ENCODE peak calls at places on chromosomes 1 and 21, in four cellular contexts. One of them, this sample, is unnamed.

GRCh38 chr1:46086581-46086980 is 45.8 kb downstream of the PIK3R3 start:
- DNase-seq in A549: no peak
- DNase-seq in HepG2: no peak
- DNase-seq in H1: no peak
- DNase-seq in this sample: no peak

GRCh38 chr21:43645414-43645891 is 13.8 kb downstream of the HSF2BP start:
- DNase-seq in HepG2: peak; percentile 58
- DNase-seq in H1: no peak
- DNase-seq in A549: peak; percentile 53
- DNase-seq in this sample: peak; percentile 69

GRCh38 chr1:1435911-1436633 is 582 bp downstream of the VWA1 start:
- DNase-seq in A549: no peak
- DNase-seq in H1: no peak
- DNase-seq in HepG2: no peak
- DNase-seq in this sample: peak; percentile 11

GRCh38 chr1:94048413-94049164 is 72.4 kb downstream of the ABCA4 start:
- DNase-seq in HepG2: peak; percentile 75
- DNase-seq in A549: no peak
- DNase-seq in H1: no peak
- DNase-seq in this sample: no peak

GRCh38 chr21:17482928-17483327 is 29.9 kb upstream of the CXADR start:
- DNase-seq in H1: no peak
- DNase-seq in A549: no peak
- DNase-seq in HepG2: no peak
- DNase-seq in this sample: no peak

GRCh38 chr1:113088972-113089371 is 16.0 kb downstream of the LRIG2 start:
- DNase-seq in HepG2: no peak
- DNase-seq in A549: no peak
- DNase-seq in H1: no peak
- DNase-seq in this sample: no peak

GRCh38 chr1:115874929-115875328 is 34.0 kb upstream of the NHLH2 start:
- DNase-seq in A549: no peak
- DNase-seq in HepG2: no peak
- DNase-seq in H1: no peak
- DNase-seq in this sample: no peak

GRCh38 chr1:30412241-30413110 is 310.9 kb downstream of the MATN1 start:
- DNase-seq in HepG2: no peak
- DNase-seq in H1: no peak
- DNase-seq in A549: no peak
- DNase-seq in this sample: no peak

GRCh38 chr21:34870246-34870645 is 178.9 kb downstream of the RUNX1 start:
- DNase-seq in A549: no peak
- DNase-seq in HepG2: no peak
- DNase-seq in H1: no peak
- DNase-seq in this sample: no peak

GRCh38 chr1:229694053-229694693 is 68.1 kb downstream of the URB2 start:
- DNase-seq in HepG2: no peak
- DNase-seq in H1: no peak
- DNase-seq in A549: no peak
- DNase-seq in this sample: no peak

GRCh38 chr21:23016617-23017016 is 2018.4 kb downstream of the NCAM2 start:
- DNase-seq in HepG2: no peak
- DNase-seq in A549: no peak
- DNase-seq in H1: peak; percentile 15
- DNase-seq in this sample: no peak

GRCh38 chr21:16302851-16303282 is 573.1 kb downstream of the USP25 start:
- DNase-seq in A549: no peak
- DNase-seq in HepG2: no peak
- DNase-seq in H1: no peak
- DNase-seq in this sample: no peak

GRCh38 chr1:234668577-234668955 is 58.6 kb upstream of the IRF2BP2 start:
- DNase-seq in A549: no peak
- DNase-seq in HepG2: no peak
- DNase-seq in H1: no peak
- DNase-seq in this sample: no peak

GRCh38 chr1:52190500-52191252 is 48.8 kb downstream of the ZFYVE9 start:
- DNase-seq in A549: no peak
- DNase-seq in HepG2: no peak
- DNase-seq in H1: no peak
- DNase-seq in this sample: no peak

GRCh38 chr21:40178726-40179125 is 311.5 kb downstream of the PCP4 start:
- DNase-seq in A549: no peak
- DNase-seq in H1: no peak
- DNase-seq in HepG2: no peak
- DNase-seq in this sample: no peak

GRCh38 chr1:50493710-50494109 is 70.5 kb upstream of the DMRTA2 start:
- DNase-seq in H1: no peak
- DNase-seq in HepG2: no peak
- DNase-seq in A549: no peak
- DNase-seq in this sample: no peak

GRCh38 chr1:115474166-115474565 is 136.1 kb upstream of the NGF start:
- DNase-seq in H1: no peak
- DNase-seq in A549: no peak
- DNase-seq in HepG2: no peak
- DNase-seq in this sample: no peak

GRCh38 chr1:211842518-211842917 is 12.0 kb upstream of the LPGAT1 start:
- DNase-seq in HepG2: no peak
- DNase-seq in H1: no peak
- DNase-seq in A549: no peak
- DNase-seq in this sample: no peak

GRCh38 chr1:11531314-11531870 is 52.4 kb downstream of the DISP3 start:
- DNase-seq in A549: no peak
- DNase-seq in HepG2: no peak
- DNase-seq in H1: no peak
- DNase-seq in this sample: no peak

GRCh38 chr1:31733389-31734219 is 29.8 kb upstream of the COL16A1 start:
- DNase-seq in HepG2: no peak
- DNase-seq in H1: no peak
- DNase-seq in A549: no peak
- DNase-seq in this sample: no peak

GRCh38 chr1:196677781-196678509 is 26.1 kb downstream of the CFH start:
- DNase-seq in HepG2: no peak
- DNase-seq in H1: no peak
- DNase-seq in A549: no peak
- DNase-seq in this sample: no peak

GRCh38 chr1:227790868-227791267 is 24.6 kb upstream of the PRSS38 start:
- DNase-seq in A549: no peak
- DNase-seq in HepG2: no peak
- DNase-seq in H1: no peak
- DNase-seq in this sample: no peak

GRCh38 chr1:6392081-6392879 is 1.3 kb downstream of the ACOT7 start:
- DNase-seq in HepG2: peak; percentile 58
- DNase-seq in H1: no peak
- DNase-seq in A549: no peak
- DNase-seq in this sample: no peak

GRCh38 chr1:204573563-204573925 is 57.3 kb downstream of the MDM4 start:
- DNase-seq in H1: no peak
- DNase-seq in HepG2: peak; percentile 29
- DNase-seq in A549: peak; percentile 30
- DNase-seq in this sample: no peak

GRCh38 chr1:156840186-156840585 is 18.7 kb downstream of the INSRR start:
- DNase-seq in A549: no peak
- DNase-seq in H1: no peak
- DNase-seq in HepG2: no peak
- DNase-seq in this sample: no peak

GRCh38 chr1:150551784-150552691 is 2.8 kb downstream of the ADAMTSL4 start:
- DNase-seq in HepG2: peak; percentile 91
- DNase-seq in A549: no peak
- DNase-seq in H1: no peak
- DNase-seq in this sample: peak; percentile 68

GRCh38 chr1:51421961-51422360 is 91.6 kb upstream of the TTC39A start:
- DNase-seq in H1: no peak
- DNase-seq in A549: peak; percentile 29
- DNase-seq in HepG2: peak; percentile 33
- DNase-seq in this sample: peak; percentile 59

GRCh38 chr1:71785470-71785869 is 496.9 kb downstream of the NEGR1 start:
- DNase-seq in HepG2: no peak
- DNase-seq in A549: no peak
- DNase-seq in H1: no peak
- DNase-seq in this sample: no peak

GRCh38 chr1:56617141-56617540 is 28.0 kb upstream of the PRKAA2 start:
- DNase-seq in HepG2: no peak
- DNase-seq in A549: no peak
- DNase-seq in H1: no peak
- DNase-seq in this sample: no peak

GRCh38 chr1:154864189-154864985 is 5.7 kb downstream of the KCNN3 start:
- DNase-seq in A549: no peak
- DNase-seq in H1: no peak
- DNase-seq in HepG2: no peak
- DNase-seq in this sample: no peak

GRCh38 chr1:154862927-154863701 is 7.0 kb downstream of the KCNN3 start:
- DNase-seq in H1: no peak
- DNase-seq in A549: no peak
- DNase-seq in HepG2: no peak
- DNase-seq in this sample: no peak

GRCh38 chr1:154865442-154866256 is 4.4 kb downstream of the KCNN3 start:
- DNase-seq in H1: no peak
- DNase-seq in A549: no peak
- DNase-seq in HepG2: no peak
- DNase-seq in this sample: peak; percentile 54

GRCh38 chr1:154861607-154862094 is 8.4 kb downstream of the KCNN3 start:
- DNase-seq in A549: no peak
- DNase-seq in H1: no peak
- DNase-seq in HepG2: no peak
- DNase-seq in this sample: no peak

DNA sequence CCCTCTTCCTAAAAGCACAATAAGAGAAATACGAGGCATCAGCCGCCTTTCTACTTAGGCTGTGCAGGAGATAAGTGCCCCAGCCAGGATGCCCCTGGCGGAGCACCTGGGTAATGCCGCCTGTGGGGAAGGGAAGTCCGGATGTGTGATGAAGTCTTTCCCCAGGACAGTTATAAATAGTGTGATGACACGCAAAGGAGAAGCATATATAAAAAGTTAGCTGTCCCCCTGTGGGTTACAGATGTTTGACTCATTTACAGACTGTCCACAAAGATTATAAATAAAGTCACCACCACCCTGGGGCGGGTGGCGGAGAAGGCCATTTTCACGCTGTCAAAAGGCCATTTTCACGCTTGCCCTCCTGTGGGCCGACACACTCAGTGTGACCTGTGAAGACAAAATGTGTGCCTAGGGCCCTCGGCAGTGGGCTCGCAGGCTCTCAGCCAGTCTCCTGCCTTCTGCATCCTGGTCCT is 6.3 kb downstream of the KCNN3 start:
- DNase-seq in H1: no peak
- DNase-seq in HepG2: peak; percentile 34
- DNase-seq in A549: peak; percentile 85
- DNase-seq in this sample: peak; percentile 81
- TF ChIP-seq PHF8 in H1: no peak
- TF ChIP-seq PHF8 in HepG2: no peak
- TF ChIP-seq PHF8 in A549: no peak
- TF ChIP-seq PHF8 in this sample: no peak

GRCh38 chr1:32736812-32737791 is 34.5 kb upstream of the SYNC start:
- DNase-seq in HepG2: peak; percentile 85
- DNase-seq in A549: no peak
- DNase-seq in H1: peak; percentile 84
- DNase-seq in this sample: no peak
- TF ChIP-seq KDM1A in HepG2: no peak
- TF ChIP-seq KDM1A in A549: no peak
- TF ChIP-seq KDM1A in H1: peak; percentile 65
- TF ChIP-seq KDM1A in this sample: no peak

GRCh38 chr1:25996966-25997758 is 701 bp downstream of the PAFAH2 start:
- DNase-seq in H1: no peak
- DNase-seq in A549: no peak
- DNase-seq in HepG2: peak; percentile 81
- DNase-seq in this sample: peak; percentile 68
- TF ChIP-seq CHD2 in H1: no peak
- TF ChIP-seq CHD2 in A549: no peak
- TF ChIP-seq CHD2 in HepG2: no peak
- TF ChIP-seq CHD2 in this sample: no peak

DNA sequence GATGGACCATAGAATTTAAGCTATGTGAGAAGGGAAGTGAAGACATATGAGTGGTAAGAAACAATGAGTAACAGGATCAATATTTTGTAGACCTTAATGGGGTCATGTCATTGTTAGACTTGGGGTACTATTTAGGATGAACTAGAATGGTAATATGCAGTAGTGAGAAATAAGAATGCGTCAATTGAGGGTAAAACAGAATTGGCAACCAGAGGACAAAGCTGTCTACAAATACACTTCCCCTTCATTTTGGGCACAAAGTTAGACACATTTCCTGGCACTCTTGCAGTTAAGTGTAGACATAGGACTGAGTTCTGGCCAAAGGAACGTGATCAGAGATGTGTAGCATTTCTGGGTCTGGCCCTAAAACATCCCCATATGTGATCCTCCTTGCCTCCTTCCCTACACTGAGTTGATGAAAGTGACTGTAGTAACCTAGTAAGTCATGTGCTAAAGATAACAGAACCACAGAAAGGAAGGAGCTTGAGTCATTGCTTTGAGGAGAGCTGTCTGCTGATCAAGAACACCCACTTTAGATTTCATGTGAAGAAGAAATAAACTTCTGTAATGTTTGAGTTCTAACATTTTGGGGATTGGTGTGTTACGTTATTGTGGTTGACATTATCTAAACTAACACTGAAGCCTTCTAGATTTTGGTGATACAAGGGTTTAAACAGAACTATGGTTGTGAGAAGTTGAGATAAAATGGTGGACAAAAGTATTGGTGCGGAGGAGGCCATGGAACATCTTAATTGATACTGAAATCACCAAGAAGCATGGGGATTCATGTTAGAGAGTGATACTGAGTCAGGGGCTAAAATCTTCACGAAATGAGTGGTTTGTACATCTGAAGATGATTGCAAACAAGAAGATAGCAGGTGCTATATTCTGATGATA is 41.7 kb downstream of the CD55 start:
- DNase-seq in A549: no peak
- DNase-seq in H1: no peak
- DNase-seq in HepG2: no peak
- DNase-seq in this sample: peak; percentile 64
- TF ChIP-seq PHF8 in A549: no peak
- TF ChIP-seq PHF8 in H1: no peak
- TF ChIP-seq PHF8 in HepG2: no peak
- TF ChIP-seq PHF8 in this sample: no peak

GRCh38 chr21:32713726-32714125 is 14.1 kb downstream of the SYNJ1 start:
- DNase-seq in A549: no peak
- DNase-seq in HepG2: no peak
- DNase-seq in H1: no peak
- DNase-seq in this sample: no peak
- TF ChIP-seq KDM1A in A549: no peak
- TF ChIP-seq KDM1A in HepG2: no peak
- TF ChIP-seq KDM1A in H1: no peak
- TF ChIP-seq KDM1A in this sample: no peak

This sample was measured in K562.